ENCODE peak calls at places on chromosomes 1 and 21, in ten cellular contexts. J is activated T-cell treated with anti-CD3 and anti-CD28 coated beads, Interleukin-2, amount 50 U/mL, for 48 hours; P is NCI-H460; Q is hypothalamus; F is left lung; O is LoVo; R is amygdala; W is NCI-H1092 treated with DMSO at 0.1 percent for 48 hours; A is tibial artery; X is D341Med. G is an unnamed sample.

GRCh38 chr21:25939396-25939761 is 204.6 kb downstream of the GABPA start:
- DNase-seq in J (no peak), P (no peak), Q (no peak), F (no peak), O (no peak), R (no peak), W (no peak), A (no peak), X (no peak), G (no peak)

GRCh38 chr1:222877854-222878253 is 63.0 kb downstream of the DISP1 start:
- DNase-seq in J (no peak), P (no peak), Q (no peak), F (no peak), O (no peak), R (no peak), W (no peak), A (no peak), X (no peak), G (no peak)

GRCh38 chr21:32062591-32063227 is 189.9 kb downstream of the HUNK start:
- DNase-seq in J (no peak), P (no peak), Q (no peak), F (no peak), O (no peak), R (no peak), W (no peak), A (no peak), X (no peak), G (no peak)

GRCh38 chr1:26287033-26287711 is 7.3 kb downstream of the SH3BGRL3 start:
- DNase-seq in J (peak; percentile 76), P (no peak), Q (no peak), F (no peak), O (no peak), R (no peak), W (no peak), A (no peak), X (no peak), G (peak; percentile 64)

GRCh38 chr1:162204883-162205132 is 135.3 kb downstream of the NOS1AP start:
- DNase-seq in J (no peak), P (no peak), Q (no peak), F (no peak), O (no peak), R (no peak), W (no peak), A (no peak), X (no peak), G (no peak)

GRCh38 chr1:209885403-209886218 is 52.4 kb upstream of the SYT14 start:
- DNase-seq in J (no peak), P (no peak), Q (no peak), F (no peak), O (no peak), R (no peak), W (no peak), A (no peak), X (no peak), G (no peak)

GRCh38 chr1:31327381-31327780 is 30.5 kb downstream of the ZCCHC17 start:
- DNase-seq in J (no peak), P (peak; percentile 50), Q (no peak), F (no peak), O (no peak), R (no peak), W (no peak), A (no peak), X (no peak), G (no peak)

GRCh38 chr1:174134000-174134659 is 25.2 kb upstream of the RABGAP1L start:
- DNase-seq in J (no peak), P (no peak), Q (no peak), F (no peak), O (no peak), R (no peak), W (no peak), A (no peak), X (no peak), G (no peak)

GRCh38 chr1:227317541-227318002 is 720 bp downstream of the CDC42BPA start:
- DNase-seq in J (peak; percentile 35), P (peak; percentile 65), Q (peak; percentile 57), F (no peak), O (peak; percentile 55), R (no peak), W (peak; percentile 75), A (peak; percentile 71), X (peak; percentile 83), G (no peak)

GRCh38 chr1:205934788-205935187 is 8.5 kb downstream of the SLC26A9 start:
- DNase-seq in J (no peak), P (no peak), Q (no peak), F (no peak), O (no peak), R (no peak), W (peak; percentile 31), A (no peak), X (no peak), G (no peak)

GRCh38 chr1:20349561-20349960 is 58.9 kb downstream of the VWA5B1 start:
- DNase-seq in J (no peak), P (no peak), Q (no peak), F (no peak), O (no peak), R (no peak), W (no peak), A (no peak), X (no peak), G (no peak)

GRCh38 chr1:214310010-214310409 is 29.1 kb downstream of the SMYD2 start:
- DNase-seq in J (no peak), P (no peak), Q (no peak), F (no peak), O (no peak), R (no peak), W (no peak), A (no peak), X (no peak), G (no peak)

GRCh38 chr1:147600119-147601111 is 59.1 kb downstream of the BCL9 start:
- DNase-seq in J (peak; percentile 42), P (no peak), Q (no peak), F (no peak), O (no peak), R (no peak), W (no peak), A (no peak), X (no peak), G (no peak)

GRCh38 chr1:26697441-26697977 is 1.7 kb downstream of the ARID1A start:
- DNase-seq in J (no peak), P (no peak), Q (no peak), F (no peak), O (no peak), R (no peak), W (no peak), A (no peak), X (peak; percentile 32), G (peak; percentile 8)

GRCh38 chr1:19654386-19654785 is 10.3 kb downstream of the NBL1 start:
- DNase-seq in J (no peak), P (no peak), Q (no peak), F (no peak), O (no peak), R (no peak), W (peak; percentile 33), A (no peak), X (no peak), G (no peak)

GRCh38 chr1:2533356-2533755 is 3.3 kb upstream of the HES5 start:
- DNase-seq in J (no peak), P (no peak), Q (no peak), F (no peak), O (no peak), R (no peak), W (no peak), A (no peak), X (no peak), G (no peak)

GRCh38 chr1:45200906-45201500 is 5.4 kb downstream of the ZSWIM5 start:
- DNase-seq in J (no peak), P (no peak), Q (no peak), F (no peak), O (no peak), R (no peak), W (no peak), A (no peak), X (no peak), G (no peak)

GRCh38 chr1:198730952-198731351 is 92.1 kb downstream of the PTPRC start:
- DNase-seq in J (no peak), P (no peak), Q (no peak), F (no peak), O (no peak), R (no peak), W (no peak), A (no peak), X (no peak), G (no peak)

GRCh38 chr1:53732912-53733317 is 6.0 kb downstream of the GLIS1 start:
- DNase-seq in J (no peak), P (no peak), Q (no peak), F (no peak), O (no peak), R (no peak), W (no peak), A (no peak), X (no peak), G (no peak)

GRCh38 chr1:29966526-29967045 is 730.3 kb downstream of the PTPRU start:
- DNase-seq in J (no peak), P (no peak), Q (no peak), F (no peak), O (no peak), R (no peak), W (no peak), A (no peak), X (no peak), G (no peak)

GRCh38 chr21:31557421-31557955 is 102.0 kb upstream of the SOD1 start:
- DNase-seq in J (peak; percentile 57), P (no peak), Q (no peak), F (no peak), O (no peak), R (no peak), W (no peak), A (no peak), X (no peak), G (no peak)

GRCh38 chr21:39633043-39633442 is 20.3 kb downstream of the B3GALT5 start:
- DNase-seq in J (no peak), P (no peak), Q (no peak), F (no peak), O (peak; percentile 87), R (no peak), W (no peak), A (no peak), X (no peak), G (no peak)

GRCh38 chr1:207823880-207824566 is 72.2 kb downstream of the CD46 start:
- DNase-seq in J (peak; percentile 82), P (peak; percentile 97), Q (no peak), F (peak; percentile 80), O (no peak), R (peak; percentile 85), W (peak; percentile 73), A (peak; percentile 96), X (no peak), G (peak; percentile 67)

GRCh38 chr21:42195378-42196031 is 23.4 kb upstream of the ABCG1 start:
- DNase-seq in J (no peak), P (no peak), Q (no peak), F (no peak), O (no peak), R (no peak), W (no peak), A (peak; percentile 75), X (no peak), G (no peak)

GRCh38 chr1:85078903-85079302 is 30.6 kb upstream of the MCOLN3 start:
- DNase-seq in J (no peak), P (no peak), Q (no peak), F (no peak), O (no peak), R (no peak), W (no peak), A (no peak), X (no peak), G (no peak)

GRCh38 chr1:5594056-5594956 is 397.9 kb downstream of the NPHP4 start:
- DNase-seq in J (no peak), P (no peak), Q (no peak), F (no peak), O (no peak), R (no peak), W (no peak), A (no peak), X (no peak), G (no peak)

GRCh38 chr1:13494025-13494424 is 19.8 kb downstream of the LRRC38 start:
- DNase-seq in J (peak; percentile 30), P (no peak), Q (no peak), F (peak; percentile 10), O (no peak), R (no peak), W (no peak), A (no peak), X (no peak), G (no peak)

GRCh38 chr1:208942394-208942793 is 641.1 kb upstream of the CAMK1G start:
- DNase-seq in J (no peak), P (no peak), Q (no peak), F (no peak), O (no peak), R (no peak), W (no peak), A (no peak), X (no peak), G (no peak)

G was measured in effector CD4-positive, alpha-beta T cell.